ENCODE peak calls at places on chromosomes 12 and 14, in seven cellular contexts. P, B, J, Q, R, N and V are unnamed samples.

GRCh38 chr14:77584809-77585208 is 31.6 kb downstream of the SPTLC2 start:
- DNase-seq in B (no peak), R (no peak), N (no peak), Q (no peak), P (no peak), J (no peak), V (no peak)

GRCh38 chr12:105334568-105334967 is 4.1 kb downstream of the C12orf75 start:
- DNase-seq in B (no peak), P (no peak), R (no peak), N (no peak), J (no peak), Q (no peak), V (no peak)

GRCh38 chr12:64039285-64039871 is 182.7 kb downstream of the KICS2 start:
- DNase-seq in B (no peak), N (peak), J (no peak), P (no peak), R (no peak), Q (no peak), V (peak)

GRCh38 chr14:93880025-93880820 is 46.9 kb upstream of the FAM181A start:
- DNase-seq in P (no peak), N (no peak), B (no peak), Q (no peak), R (peak), J (no peak), V (no peak)

GRCh38 chr14:19917243-19917642 is 3.2 kb upstream of the OR4K5 start:
- DNase-seq in R (no peak), J (no peak), P (no peak), B (no peak), Q (no peak), N (no peak), V (no peak)

GRCh38 chr14:58817846-58818245 is 180.1 kb downstream of the DACT1 start:
- DNase-seq in B (no peak), J (no peak), R (no peak), N (no peak), P (no peak), Q (no peak), V (no peak)

GRCh38 chr12:22477166-22477893 is 67.0 kb downstream of the C2CD5 start:
- DNase-seq in B (no peak), Q (no peak), R (no peak), N (no peak), J (no peak), P (no peak), V (no peak)

GRCh38 chr14:63343878-63344277 is 25.1 kb upstream of the GPHB5 start:
- DNase-seq in B (no peak), R (no peak), Q (no peak), J (no peak), N (no peak), P (no peak), V (no peak)

GRCh38 chr12:78820946-78821345 is 43.6 kb upstream of the SYT1 start:
- DNase-seq in B (no peak), P (no peak), J (no peak), N (no peak), Q (no peak), R (no peak), V (no peak)

GRCh38 chr12:85804663-85805062 is 31.5 kb downstream of the RASSF9 start:
- DNase-seq in Q (no peak), R (no peak), B (no peak), J (no peak), N (no peak), P (no peak), V (no peak)

GRCh38 chr12:111842556-111843396 is 748 bp downstream of the MAPKAPK5 start:
- DNase-seq in N (peak), P (no peak), R (no peak), B (peak), Q (peak), J (no peak), V (no peak)

GRCh38 chr12:126069549-126070165 is 1004.4 kb downstream of the AACS start:
- DNase-seq in Q (no peak), R (no peak), N (peak), J (peak), P (no peak), B (peak), V (peak)

GRCh38 chr12:111076611-111077451 is 156.5 kb upstream of the MYL2 start:
- DNase-seq in R (no peak), N (no peak), Q (no peak), P (no peak), J (no peak), B (no peak), V (peak)

GRCh38 chr12:109760031-109760929 is 46.7 kb downstream of the FAM222A start:
- DNase-seq in P (peak), J (no peak), Q (peak), B (no peak), R (peak), N (peak), V (peak)

GRCh38 chr14:89920041-89920440 is 34.5 kb downstream of the EFCAB11 start:
- DNase-seq in R (no peak), B (no peak), J (no peak), N (no peak), P (no peak), Q (no peak), V (no peak)

GRCh38 chr14:84087986-84088531 is 1441.9 kb upstream of the FLRT2 start:
- DNase-seq in R (no peak), P (no peak), Q (no peak), J (no peak), B (no peak), N (no peak), V (no peak)

GRCh38 chr12:76445469-76445868 is 97.3 kb upstream of the BBS10 start:
- DNase-seq in B (no peak), Q (no peak), R (no peak), N (no peak), J (no peak), P (no peak), V (no peak)

GRCh38 chr12:90978117-90978770 is 23.3 kb upstream of the CCER1 start:
- DNase-seq in B (peak), R (no peak), N (no peak), J (peak), P (peak), Q (no peak), V (no peak)

GRCh38 chr12:40104461-40105264 is 1.2 kb downstream of the SLC2A13 start:
- DNase-seq in B (peak), P (no peak), Q (peak), J (peak), N (peak), R (peak), V (no peak)

GRCh38 chr14:73723799-73724621 is 9.8 kb upstream of the PNMA1 start:
- DNase-seq in Q (peak), B (peak), N (no peak), J (no peak), R (peak), P (peak), V (peak)

GRCh38 chr12:12079291-12079690 is 8.6 kb downstream of the BCL2L14 start:
- DNase-seq in B (no peak), J (no peak), Q (no peak), P (no peak), R (no peak), N (no peak), V (no peak)

GRCh38 chr14:77260631-77261030 is 10.4 kb downstream of the NGB start:
- DNase-seq in P (no peak), J (no peak), N (no peak), R (no peak), B (no peak), Q (no peak), V (no peak)

GRCh38 chr12:109731806-109732205 is 18.2 kb downstream of the FAM222A start:
- DNase-seq in N (peak), P (peak), Q (peak), J (no peak), B (no peak), R (no peak), V (peak)

GRCh38 chr14:77043177-77043983 is 14.9 kb upstream of the IRF2BPL start:
- DNase-seq in P (peak), J (no peak), B (no peak), Q (no peak), N (no peak), R (no peak), V (no peak)

GRCh38 chr14:68899033-68899603 is 80.0 kb downstream of the ACTN1 start:
- DNase-seq in R (no peak), N (no peak), Q (no peak), B (no peak), P (no peak), J (no peak), V (no peak)

GRCh38 chr12:3999904-4000303 is 126.7 kb upstream of the PARP11 start:
- DNase-seq in R (no peak), J (no peak), Q (no peak), N (no peak), B (no peak), P (no peak), V (no peak)

GRCh38 chr14:94394594-94395305 is 6.3 kb upstream of the SERPINA1 start:
- DNase-seq in P (no peak), B (no peak), J (no peak), Q (no peak), R (peak), N (peak), V (no peak)

GRCh38 chr12:116556964-116557706 is 2.0 kb upstream of the MAP1LC3B2 start:
- DNase-seq in P (no peak), N (no peak), J (no peak), Q (no peak), R (no peak), B (no peak), V (no peak)

GRCh38 chr14:50812856-50813543 is 18.0 kb downstream of the NIN start:
- DNase-seq in P (no peak), N (no peak), R (no peak), J (no peak), Q (no peak), B (no peak), V (no peak)

GRCh38 chr12:95837240-95838038 is 21.3 kb upstream of the SNRPF start:
- DNase-seq in J (no peak), B (no peak), N (no peak), R (no peak), Q (no peak), P (no peak), V (no peak)

GRCh38 chr12:126507231-126507630 is 1442.0 kb downstream of the AACS start:
- DNase-seq in R (no peak), P (no peak), N (no peak), B (no peak), J (no peak), Q (no peak), V (no peak)

GRCh38 chr12:94172031-94172430 is 23.7 kb downstream of the PLXNC1 start:
- DNase-seq in J (no peak), R (peak), N (peak), Q (no peak), B (no peak), P (no peak), V (no peak)

GRCh38 chr14:54766276-54767138 is 136.1 kb downstream of the GCH1 start:
- DNase-seq in B (no peak), R (no peak), J (no peak), P (no peak), Q (no peak), N (no peak), V (no peak)

GRCh38 chr12:49580572-49581535 is 12.9 kb upstream of the MCRS1 start:
- DNase-seq in R (peak), P (peak), N (peak), B (peak), Q (no peak), J (peak), V (peak)

GRCh38 chr12:66130267-66131066 is at the start of gene LLPH:
- DNase-seq in N (peak), R (peak), J (peak), Q (peak), P (peak), B (peak), V (peak)

GRCh38 chr14:88660056-88660455 is 97.2 kb downstream of the ZC3H14 start:
- DNase-seq in Q (no peak), P (no peak), B (no peak), J (no peak), N (no peak), R (no peak), V (no peak)

GRCh38 chr12:5612556-5613421 is 180.9 kb downstream of the NTF3 start:
- DNase-seq in N (no peak), Q (no peak), B (no peak), P (no peak), R (no peak), J (peak), V (no peak)

GRCh38 chr12:130696377-130696776 is 19.7 kb downstream of the RIMBP2 start:
- DNase-seq in P (no peak), N (no peak), B (no peak), Q (no peak), R (no peak), J (no peak), V (no peak)
- TF ChIP-seq EP300 in P (no peak), N (no peak), B (no peak), Q (no peak), R (no peak), J (no peak), V (no peak)

GRCh38 chr12:56593909-56594621 is 36.1 kb downstream of the BAZ2A start:
- DNase-seq in Q (no peak), N (peak), J (peak), R (peak), P (peak), B (peak), V (peak)
- TF ChIP-seq EP300 in Q (no peak), N (no peak), J (no peak), R (no peak), P (no peak), B (no peak), V (no peak)

DNA sequence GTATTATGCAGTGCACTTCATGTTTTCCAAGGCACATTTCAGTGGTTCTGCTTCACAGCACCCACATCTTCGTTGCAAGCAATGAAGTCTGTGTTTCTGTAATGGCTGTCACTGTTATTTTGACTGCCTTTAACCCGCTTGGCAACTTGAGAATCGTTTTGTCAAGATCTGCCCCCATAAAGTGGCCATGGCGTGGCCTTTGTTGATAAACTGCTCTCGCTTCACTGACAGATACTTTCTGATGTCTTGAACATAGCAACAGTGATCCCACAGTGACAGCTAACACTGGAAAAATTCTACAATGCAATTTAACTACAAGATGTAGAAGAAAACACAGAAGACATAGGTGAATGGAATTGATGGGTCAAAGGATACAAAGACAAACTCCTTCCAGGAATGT is 184.2 kb downstream of the KLHL28 start:
- DNase-seq in R (no peak), P (no peak), J (no peak), Q (no peak), N (no peak), B (no peak), V (no peak)
- TF ChIP-seq EP300 in R (no peak), P (no peak), J (no peak), Q (no peak), N (no peak), B (no peak), V (no peak)

GRCh38 chr14:21455592-21455911 is 371 bp downstream of the CHD8 start:
- DNase-seq in B (no peak), Q (no peak), R (no peak), N (no peak), P (no peak), J (no peak), V (no peak)

GRCh38 chr14:21454843-21455550 is 926 bp downstream of the CHD8 start:
- DNase-seq in J (no peak), Q (no peak), R (no peak), N (no peak), P (no peak), B (no peak), V (no peak)

DNA sequence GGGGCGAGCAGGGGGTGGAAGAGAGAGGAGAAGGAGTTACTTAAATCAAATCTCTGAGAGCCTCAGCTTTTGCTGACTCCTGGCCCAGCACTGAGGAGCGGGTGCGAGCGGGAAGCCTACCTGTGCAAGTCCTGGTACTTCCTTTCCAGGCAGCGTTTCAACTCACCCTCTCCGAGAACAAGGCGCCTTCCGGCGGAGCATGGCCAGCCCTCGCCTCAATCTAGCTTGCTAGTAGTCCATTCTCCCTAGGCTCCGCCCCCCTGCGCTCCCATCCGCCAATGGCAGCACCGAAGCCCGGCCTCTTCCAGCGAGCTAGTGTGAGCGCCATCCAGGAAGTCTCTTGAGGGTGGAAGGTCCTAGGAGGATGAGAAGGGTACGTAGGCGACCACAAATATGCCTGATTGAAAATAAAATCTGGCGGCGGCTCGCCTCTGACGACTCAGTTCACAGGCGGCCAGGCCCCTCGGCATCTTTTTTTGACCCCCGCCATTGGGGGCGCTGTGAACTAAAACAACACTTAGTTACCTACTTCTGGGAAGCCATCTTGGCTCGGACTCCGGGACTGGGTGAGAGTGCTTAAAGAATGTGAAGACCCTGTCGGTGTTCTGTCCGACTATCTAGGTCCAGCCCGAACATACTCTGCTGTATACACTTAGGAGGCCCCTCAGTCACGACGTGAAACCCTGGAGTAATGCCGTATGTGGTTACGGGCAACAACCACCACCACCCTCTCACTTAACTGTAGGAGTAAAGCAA is at the start of gene CHD8:
- DNase-seq in J (peak), N (peak), R (peak), B (peak), P (peak), Q (peak), V (peak)
- TF ChIP-seq EP300 in J (no peak), N (no peak), R (no peak), B (no peak), P (no peak), Q (no peak), V (no peak)

DNA sequence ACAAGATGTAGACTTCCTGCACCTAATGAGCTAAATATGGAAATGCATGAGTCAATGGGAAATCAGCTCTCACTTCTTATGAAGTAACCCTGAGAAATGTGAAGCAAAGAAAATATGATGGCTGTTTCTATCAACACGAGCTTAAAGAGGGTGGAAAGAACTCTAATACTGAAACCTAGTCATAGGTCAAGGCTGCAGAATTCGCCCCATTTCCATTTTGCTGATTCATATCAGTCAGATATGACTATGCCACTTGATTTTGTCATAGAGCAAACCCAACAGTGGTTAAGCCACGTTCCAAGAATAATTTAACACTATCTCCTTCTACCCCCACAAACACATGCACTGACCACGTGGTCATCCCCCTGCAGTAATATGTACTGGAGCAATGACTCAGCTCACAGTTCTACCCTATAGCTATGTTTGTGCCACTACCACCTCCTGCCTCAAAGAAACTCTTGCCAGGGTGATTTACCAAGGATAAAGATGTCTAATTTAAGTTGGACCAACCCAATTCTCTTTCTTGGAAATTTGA is 157.5 kb downstream of the TMTC3 start:
- DNase-seq in P (no peak), J (peak), Q (no peak), R (no peak), N (no peak), B (peak), V (no peak)
- TF ChIP-seq EP300 in P (no peak), J (peak), Q (no peak), R (no peak), N (no peak), B (peak), V (no peak)

GRCh38 chr14:104732931-104733681 is 9.1 kb downstream of the ADSS1 start:
- DNase-seq in Q (no peak), J (no peak), R (no peak), P (no peak), B (no peak), N (peak), V (peak)

GRCh38 chr14:104731249-104731924 is 7.4 kb downstream of the ADSS1 start:
- DNase-seq in J (peak), R (no peak), B (peak), P (no peak), Q (no peak), N (no peak), V (no peak)

GRCh38 chr14:104734051-104734587 is 10.1 kb downstream of the ADSS1 start:
- DNase-seq in N (no peak), B (no peak), R (no peak), P (no peak), J (no peak), Q (no peak), V (no peak)

GRCh38 chr14:104731925-104732294 is 7.9 kb downstream of the ADSS1 start:
- DNase-seq in B (no peak), J (no peak), Q (no peak), R (no peak), P (no peak), N (no peak), V (no peak)

DNA sequence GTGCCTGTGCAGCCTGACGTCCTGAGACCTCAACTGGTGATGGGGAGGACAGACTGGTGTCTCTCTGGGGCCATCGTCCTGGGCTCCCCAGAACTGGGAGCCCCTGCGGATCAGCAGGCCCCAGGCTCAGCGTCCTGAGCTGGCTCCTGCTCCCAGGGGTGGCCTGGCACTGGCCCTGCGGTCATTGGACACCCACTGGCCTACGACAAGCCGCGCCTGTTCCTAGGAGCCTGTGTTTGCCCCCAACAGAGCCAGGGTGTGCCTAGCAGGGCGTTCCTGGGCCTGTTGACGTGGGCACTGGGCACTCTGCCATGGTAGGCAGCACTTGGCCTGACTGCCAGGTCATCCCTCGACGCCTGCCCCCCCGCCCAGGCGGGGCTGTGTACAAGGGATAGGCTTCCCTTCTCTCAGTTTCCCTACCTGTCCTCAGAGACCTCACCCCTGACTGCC is 8.4 kb downstream of the ADSS1 start:
- DNase-seq in B (peak), J (no peak), Q (no peak), N (peak), P (no peak), R (peak), V (peak)
- TF ChIP-seq EP300 in B (no peak), J (no peak), Q (no peak), N (peak), P (no peak), R (no peak), V (peak)

GRCh38 chr14:32460267-32460666 is 131.2 kb downstream of the AKAP6 start:
- DNase-seq in Q (no peak), N (no peak), B (no peak), R (no peak), P (no peak), J (no peak), V (no peak)

GRCh38 chr14:32458720-32459119 is 129.6 kb downstream of the AKAP6 start:
- DNase-seq in J (no peak), Q (no peak), P (no peak), R (no peak), B (no peak), N (no peak), V (no peak)

GRCh38 chr14:32453857-32454810 is 125.0 kb downstream of the AKAP6 start:
- DNase-seq in J (no peak), N (no peak), Q (no peak), R (no peak), B (no peak), P (no peak), V (no peak)

GRCh38 chr14:32457213-32457920 is 128.3 kb downstream of the AKAP6 start:
- DNase-seq in P (no peak), Q (no peak), R (no peak), B (no peak), J (no peak), N (peak), V (no peak)
- TF ChIP-seq EP300 in P (no peak), Q (peak), R (no peak), B (no peak), J (no peak), N (peak), V (peak)